ENCODE peak calls at places on chromosome 10, in ten cellular contexts. B is B cell, E is kidney epithelial cell, A is Calu3, T is PC-3, J is left ventricle myocardium inferior, M is NCI-H1105, Z is NCI-H524, H is left lobe of liver, Y is amniotic stem cell. O is an unnamed sample.

GRCh38 chr10:125010362-125010761 is 68.4 kb downstream of the ZRANB1 start:
- DNase-seq in J (peak), E (no peak), B (no peak), T (no peak), Z (no peak), H (no peak), M (no peak), A (no peak), Y (no peak), O (no peak)

GRCh38 chr10:102344067-102344466 is 51.4 kb upstream of the NFKB2 start:
- DNase-seq in E (no peak), H (no peak), B (no peak), Y (no peak), Z (no peak), J (no peak), M (no peak), T (peak), A (no peak), O (no peak)

GRCh38 chr10:60508831-60509230 is 119.2 kb upstream of the ANK3 start:
- DNase-seq in H (no peak), E (no peak), M (no peak), A (no peak), Z (no peak), T (no peak), J (no peak), Y (no peak), B (no peak), O (no peak)

GRCh38 chr10:96891840-96892239 is 59.7 kb downstream of the LCOR start:
- DNase-seq in E (no peak), Z (no peak), Y (no peak), M (no peak), B (no peak), J (no peak), A (no peak), H (no peak), T (no peak), O (no peak)

GRCh38 chr10:16856567-16856966 is 39.3 kb upstream of the RSU1 start:
- DNase-seq in T (no peak), J (no peak), H (no peak), E (no peak), B (no peak), M (no peak), Y (no peak), A (no peak), Z (no peak), O (no peak)

GRCh38 chr10:90302758-90303443 is 554.9 kb downstream of the HTR7 start:
- DNase-seq in Z (no peak), H (no peak), J (no peak), Y (no peak), B (no peak), E (no peak), M (no peak), T (no peak), A (no peak), O (no peak)

GRCh38 chr10:27380929-27381358 is 123.2 kb upstream of the RAB18 start:
- DNase-seq in Z (no peak), B (no peak), M (no peak), T (no peak), H (no peak), Y (no peak), E (no peak), A (no peak), J (no peak), O (no peak)

GRCh38 chr10:127968027-127968441 is 61.1 kb downstream of the PTPRE start:
- DNase-seq in M (no peak), J (no peak), H (peak), Y (no peak), A (no peak), T (no peak), B (no peak), Z (no peak), E (no peak), O (no peak)

GRCh38 chr10:132708441-132708840 is 77.5 kb downstream of the NKX6-2 start:
- DNase-seq in T (no peak), M (no peak), J (peak), H (no peak), A (no peak), Z (no peak), B (no peak), E (no peak), Y (no peak), O (no peak)

GRCh38 chr10:33720161-33720560 is 385.7 kb upstream of the NRP1 start:
- DNase-seq in H (no peak), E (no peak), A (no peak), T (no peak), B (no peak), Z (no peak), M (no peak), J (no peak), Y (no peak), O (no peak)

GRCh38 chr10:93773120-93773519 is 15.4 kb downstream of the LGI1 start:
- DNase-seq in B (no peak), Y (no peak), Z (no peak), J (no peak), A (no peak), E (no peak), T (no peak), H (no peak), M (peak), O (no peak)

GRCh38 chr10:129993621-129994020 is 29.5 kb upstream of the EBF3 start:
- DNase-seq in B (no peak), E (no peak), M (no peak), A (no peak), J (no peak), Y (peak), H (no peak), Z (no peak), T (peak), O (no peak)

GRCh38 chr10:132111121-132111731 is 45.5 kb downstream of the JAKMIP3 start:
- DNase-seq in Z (no peak), Y (no peak), E (no peak), A (no peak), B (no peak), M (no peak), H (peak), J (peak), T (no peak), O (no peak)

GRCh38 chr10:121819049-121819448 is 108.8 kb downstream of the ATE1 start:
- DNase-seq in T (no peak), M (no peak), A (no peak), B (no peak), Y (no peak), J (no peak), Z (no peak), E (no peak), H (no peak), O (no peak)

GRCh38 chr10:88908194-88908593 is 28.1 kb downstream of the STAMBPL1 start:
- DNase-seq in B (no peak), E (no peak), Y (no peak), H (no peak), M (no peak), T (no peak), A (no peak), Z (peak), J (no peak), O (no peak)

GRCh38 chr10:96287392-96288105 is 16.2 kb upstream of the BLNK start:
- DNase-seq in J (no peak), A (no peak), H (no peak), T (no peak), Y (no peak), Z (no peak), B (peak), E (peak), M (no peak), O (no peak)

GRCh38 chr10:71191459-71192113 is 20.8 kb upstream of the UNC5B start:
- DNase-seq in T (no peak), H (peak), A (no peak), Z (no peak), J (no peak), Y (no peak), B (no peak), E (no peak), M (no peak), O (no peak)

GRCh38 chr10:76559889-76560215 is 1077.8 kb downstream of the KCNMA1 start:
- DNase-seq in Y (no peak), H (no peak), E (no peak), A (no peak), B (no peak), T (no peak), J (no peak), M (no peak), Z (peak), O (no peak)

O was measured in GM19239.